ENCODE peak calls at places on chromosomes 6 and 20, in four cellular contexts. F, S, Z and P are unnamed samples.

GRCh38 chr6:144820270-144820669 is 535.1 kb downstream of the UTRN start:
- DNase-seq in F (no peak), S (no peak), Z (no peak), P (no peak)

GRCh38 chr6:135213616-135214015 is 32.5 kb downstream of the MYB start:
- DNase-seq in Z (no peak), F (no peak), S (no peak), P (no peak)

GRCh38 chr20:53884859-53885654 is 185.3 kb downstream of the BCAS1 start:
- DNase-seq in Z (no peak), S (no peak), F (no peak), P (no peak)

GRCh38 chr6:8705435-8706020 is 270.2 kb upstream of the SLC35B3 start:
- DNase-seq in F (no peak), Z (no peak), S (no peak), P (no peak)

GRCh38 chr6:94862116-94862515 is 715.2 kb upstream of the MANEA start:
- DNase-seq in S (no peak), F (no peak), Z (no peak), P (no peak)

GRCh38 chr6:85802162-85802561 is 159.5 kb upstream of the SYNCRIP start:
- DNase-seq in Z (no peak), F (no peak), S (no peak), P (no peak)

GRCh38 chr6:121389419-121389818 is 46.0 kb upstream of the GJA1 start:
- DNase-seq in S (no peak), Z (no peak), F (no peak), P (no peak)

GRCh38 chr6:79526897-79527296 is 10.3 kb downstream of the LCA5 start:
- DNase-seq in S (no peak), Z (no peak), F (no peak), P (no peak)

GRCh38 chr6:82169138-82169876 is 78.2 kb downstream of the IBTK start:
- DNase-seq in S (no peak), Z (no peak), F (no peak), P (no peak)

GRCh38 chr6:70221025-70221714 is 81.7 kb downstream of the COL9A1 start:
- DNase-seq in F (no peak), Z (no peak), S (no peak), P (no peak)

GRCh38 chr6:166360243-166361079 is 18.1 kb upstream of the SFT2D1 start:
- DNase-seq in F (no peak), Z (no peak), S (no peak), P (no peak)

GRCh38 chr6:155738602-155739001 is 283.0 kb upstream of the NOX3 start:
- DNase-seq in F (no peak), S (no peak), Z (no peak), P (no peak)

DNA sequence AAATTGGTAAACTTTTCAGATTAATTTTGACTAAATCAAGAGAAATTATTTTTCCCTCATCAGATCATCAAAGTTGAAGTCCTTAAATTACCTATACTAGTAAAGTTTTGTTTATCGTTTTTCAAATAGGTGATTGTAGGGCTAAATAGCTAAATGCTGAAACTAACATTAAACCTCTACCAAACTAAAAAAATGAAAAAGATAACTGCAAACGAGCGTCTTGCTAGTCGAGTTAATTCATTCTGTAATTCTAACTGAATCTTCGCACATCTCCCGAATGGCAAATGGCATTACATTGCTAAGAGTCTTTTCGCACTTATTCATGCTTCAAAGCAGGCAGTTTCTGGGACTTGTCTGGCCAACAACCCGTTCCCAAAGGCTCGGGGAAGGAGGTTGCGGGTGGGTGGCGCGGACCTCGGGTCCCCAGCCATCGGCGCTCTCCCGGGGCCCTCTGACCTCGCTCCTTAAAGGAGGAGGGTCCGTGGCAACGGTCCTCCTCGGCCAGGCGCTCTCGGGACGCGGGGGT is 43.8 kb downstream of the POPDC3 start:
- DNase-seq in Z (no peak), S (no peak), F (no peak), P (no peak)
- H3K4me3 ChIP-seq in Z (peak), S (peak), F (peak), P (peak)

DNA sequence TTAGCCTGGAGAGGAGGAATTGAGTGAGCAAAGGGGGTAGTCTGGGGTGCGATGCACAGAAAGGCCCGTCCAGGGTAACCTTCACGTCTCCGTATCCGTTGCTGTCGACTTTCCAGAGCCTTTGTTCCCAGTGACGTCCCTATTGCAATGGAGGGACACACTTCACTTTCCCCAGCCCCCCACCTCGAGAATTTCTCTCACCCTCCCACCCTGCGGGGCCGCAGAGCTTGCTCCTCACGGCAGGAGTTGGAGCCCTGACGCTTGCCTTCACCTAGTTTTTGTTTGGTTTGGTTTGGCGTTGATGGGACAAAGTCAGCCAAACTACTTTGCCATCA is 633 bp upstream of the MOXD1 start:
- DNase-seq in S (no peak), F (no peak), Z (no peak), P (no peak)
- H3K4me3 ChIP-seq in S (peak), F (peak), Z (peak), P (peak)

GRCh38 chr20:62474585-62475026 is 1.2 kb downstream of the GATA5 start:
- DNase-seq in F (no peak), S (no peak), Z (no peak), P (no peak)
- H3K4me3 ChIP-seq in F (no peak), S (no peak), Z (no peak), P (no peak)

GRCh38 chr6:39814236-39814635 is 22.1 kb downstream of the DAAM2 start:
- DNase-seq in Z (no peak), F (no peak), S (no peak), P (no peak)

GRCh38 chr6:39811835-39812345 is 19.7 kb downstream of the DAAM2 start:
- DNase-seq in Z (no peak), S (no peak), F (no peak), P (no peak)

GRCh38 chr6:39812496-39812852 is 20.3 kb downstream of the DAAM2 start:
- DNase-seq in F (no peak), S (no peak), Z (no peak), P (no peak)

GRCh38 chr6:39815356-39815755 is 23.2 kb downstream of the DAAM2 start:
- DNase-seq in S (no peak), Z (no peak), F (no peak), P (no peak)

DNA sequence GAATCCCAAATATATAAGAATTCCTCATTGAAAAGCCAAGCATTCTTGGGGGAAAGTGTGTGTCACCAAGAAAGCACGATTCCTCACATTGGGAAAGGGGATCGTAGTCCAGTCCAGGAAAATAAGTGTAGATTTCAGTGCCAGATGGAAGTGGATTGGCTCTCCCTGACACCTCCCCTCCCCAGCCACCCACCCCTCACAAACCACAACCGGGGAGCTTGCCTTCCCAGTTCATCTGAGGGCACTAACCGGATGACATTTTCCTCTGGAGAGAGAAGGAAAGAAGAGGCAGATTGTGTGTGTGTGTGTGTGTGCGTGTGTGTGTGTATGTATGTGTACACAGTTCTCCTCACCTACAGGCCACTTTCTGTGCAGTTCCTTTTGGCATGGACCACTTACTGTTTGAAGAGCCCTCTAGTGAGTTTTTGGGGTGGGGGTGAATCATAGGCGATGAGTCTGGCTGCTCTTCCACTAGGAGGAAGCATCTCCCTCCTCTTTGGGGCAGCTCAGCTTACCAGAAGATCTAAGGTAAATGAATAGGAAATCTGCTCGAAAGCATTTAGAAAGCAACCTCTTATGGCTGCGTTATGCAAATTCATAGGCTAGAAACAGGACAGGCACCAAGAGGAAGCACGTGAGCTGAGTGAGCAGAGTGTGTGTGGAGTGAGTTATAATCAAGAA is 20.8 kb downstream of the DAAM2 start:
- DNase-seq in S (peak), Z (peak), F (no peak), P (no peak)
- H3K4me3 ChIP-seq in S (no peak), Z (no peak), F (no peak), P (no peak)

DNA sequence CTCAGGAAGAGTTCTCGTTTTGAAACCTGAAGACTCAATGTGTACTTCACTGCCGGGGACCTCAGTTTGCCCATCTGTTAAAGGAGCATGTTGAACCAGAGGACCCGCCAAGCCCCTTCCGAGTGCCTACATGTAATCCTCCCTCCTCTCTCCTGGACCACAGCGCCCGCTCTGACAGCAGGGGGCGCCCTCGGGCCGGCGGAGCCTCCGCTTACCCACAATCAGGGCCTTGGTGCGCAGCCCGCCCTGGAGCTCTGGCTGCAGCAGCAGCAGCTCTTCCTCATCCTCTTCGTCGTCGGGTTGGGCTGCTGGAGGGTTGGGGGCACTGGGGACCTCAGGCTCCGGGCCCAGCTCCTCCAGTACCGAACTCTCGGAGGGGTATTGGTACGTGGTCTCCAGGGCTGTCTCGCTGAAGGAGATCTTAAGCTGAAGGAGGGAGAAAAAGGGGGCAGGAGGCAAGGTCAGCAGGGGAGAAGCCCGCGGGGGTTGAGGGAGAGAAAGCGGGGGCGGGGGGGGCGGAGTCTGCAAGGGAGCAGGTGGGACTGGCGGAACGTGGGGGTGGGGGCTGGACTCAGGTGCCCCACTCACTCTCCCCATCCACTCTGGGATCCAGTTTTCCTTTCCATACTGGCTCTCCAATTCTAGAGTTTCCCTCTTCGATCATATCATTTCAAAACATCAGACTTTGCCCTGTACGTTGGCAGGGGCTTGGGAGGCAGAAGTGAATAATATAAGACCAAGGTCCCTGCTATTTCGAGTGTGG is 6.3 kb upstream of the DHX16 start:
- DNase-seq in S (no peak), Z (peak), F (no peak), P (peak)
- H3K4me3 ChIP-seq in S (no peak), Z (no peak), F (peak), P (peak)

DNA sequence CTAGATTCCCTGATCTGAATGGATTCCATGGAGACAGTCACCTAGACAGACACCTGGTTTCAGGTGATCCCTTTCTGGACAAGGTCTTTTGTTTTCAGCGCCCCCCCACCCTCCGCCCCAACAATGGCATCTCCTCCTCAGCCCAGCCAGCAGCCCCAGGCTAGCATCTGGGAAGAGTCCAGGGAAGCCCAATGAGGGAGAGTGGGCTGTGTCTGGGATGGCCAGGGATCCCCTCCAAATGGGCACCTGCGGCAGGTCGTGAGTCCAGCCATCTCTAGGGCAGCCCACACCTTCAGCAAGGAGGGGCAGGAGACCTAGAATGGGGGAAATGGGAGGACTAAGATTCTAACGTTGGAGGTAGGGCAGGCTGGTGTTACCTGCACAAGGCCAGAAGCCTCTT is 1.2 kb upstream of the SLC24A3 start:
- DNase-seq in Z (no peak), S (no peak), F (no peak), P (no peak)
- H3K4me3 ChIP-seq in Z (no peak), S (no peak), F (no peak), P (peak)

GRCh38 chr6:149302723-149303122 is 14.8 kb upstream of the TAB2 start:
- DNase-seq in S (no peak), F (no peak), Z (no peak), P (no peak)

GRCh38 chr6:149305372-149305771 is 12.1 kb upstream of the TAB2 start:
- DNase-seq in S (no peak), F (no peak), Z (no peak), P (no peak)

GRCh38 chr6:149303468-149303867 is 14.0 kb upstream of the TAB2 start:
- DNase-seq in F (no peak), Z (no peak), S (no peak), P (no peak)

DNA sequence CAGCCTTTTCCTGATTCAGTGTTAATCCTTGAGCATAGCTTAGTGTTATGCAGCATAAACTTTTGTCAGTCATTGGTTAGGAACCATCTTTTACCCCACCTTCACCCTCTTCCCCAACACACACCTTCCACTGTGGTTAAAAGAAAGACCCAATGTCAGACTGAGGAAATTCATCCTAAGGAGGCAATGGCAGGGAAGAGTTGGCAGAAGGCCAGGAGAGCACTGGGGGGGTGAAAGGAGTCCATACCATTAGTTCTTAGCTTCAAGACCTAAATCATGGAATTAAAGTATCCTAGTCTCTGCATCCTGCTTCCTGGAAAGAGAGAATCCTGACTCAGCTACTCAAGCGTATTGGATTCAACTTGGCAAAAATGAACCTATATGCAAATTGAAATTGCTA is 16.9 kb upstream of the TAB2 start:
- DNase-seq in Z (no peak), S (no peak), F (no peak), P (no peak)
- H3K4me3 ChIP-seq in Z (no peak), S (no peak), F (no peak), P (no peak)

GRCh38 chr6:1611572-1612385 is 2.1 kb downstream of the FOXC1 start:
- DNase-seq in Z (no peak), F (no peak), S (no peak), P (peak)
- H3K4me3 ChIP-seq in Z (peak), F (peak), S (peak), P (peak)

GRCh38 chr6:10411915-10412164 is 3.0 kb downstream of the TFAP2A start:
- DNase-seq in Z (no peak), S (no peak), F (no peak), P (no peak)

GRCh38 chr6:10411131-10411914 is 3.6 kb downstream of the TFAP2A start:
- DNase-seq in S (no peak), F (no peak), Z (no peak), P (no peak)

GRCh38 chr6:10412948-10413849 is 1.7 kb downstream of the TFAP2A start:
- DNase-seq in S (no peak), Z (peak), F (no peak), P (no peak)

GRCh38 chr6:10413850-10414765 is 766 bp downstream of the TFAP2A start:
- DNase-seq in Z (no peak), F (no peak), S (no peak), P (no peak)

DNA sequence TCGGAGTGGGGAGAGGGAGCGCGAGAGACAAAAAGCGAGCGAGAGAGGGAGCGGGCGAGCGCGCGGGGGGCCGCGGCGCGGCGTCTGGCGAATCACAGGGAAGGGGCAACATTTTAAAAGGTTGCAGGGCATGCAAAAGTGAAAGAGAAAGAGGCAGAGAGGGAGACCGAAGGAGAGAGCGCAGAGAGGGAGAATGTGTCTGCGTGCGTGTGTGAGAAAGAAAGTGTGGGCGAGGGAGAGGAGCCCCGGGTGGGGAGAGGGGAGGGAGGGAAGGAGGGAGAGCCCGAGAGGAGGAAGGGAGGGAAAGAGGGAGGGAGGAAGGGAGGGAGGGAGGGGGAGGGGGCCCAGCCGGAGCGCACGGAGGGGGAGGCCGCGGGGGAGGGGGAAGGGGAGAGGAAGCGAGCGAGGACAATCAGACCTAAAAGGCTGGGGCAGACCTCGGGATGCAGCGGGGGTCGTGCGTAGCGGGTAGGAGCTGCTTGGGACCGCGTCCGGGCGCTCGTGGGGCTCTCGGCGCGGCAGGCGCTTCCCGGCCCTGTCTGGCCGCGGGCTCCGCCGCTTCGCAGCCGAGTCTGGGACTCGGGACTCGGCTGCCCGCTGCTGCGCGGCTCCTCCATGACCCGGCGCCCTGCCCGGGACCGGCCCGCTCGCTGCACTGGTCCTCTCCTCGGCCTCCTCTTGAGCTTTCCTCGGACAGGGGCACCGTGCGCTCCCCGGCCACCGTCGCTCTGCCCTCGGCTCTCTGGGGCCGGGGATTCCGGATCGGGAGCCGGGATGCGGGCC is 2.5 kb downstream of the TFAP2A start:
- DNase-seq in S (peak), F (peak), Z (no peak), P (no peak)
- H3K4me3 ChIP-seq in S (peak), F (peak), Z (peak), P (peak)

DNA sequence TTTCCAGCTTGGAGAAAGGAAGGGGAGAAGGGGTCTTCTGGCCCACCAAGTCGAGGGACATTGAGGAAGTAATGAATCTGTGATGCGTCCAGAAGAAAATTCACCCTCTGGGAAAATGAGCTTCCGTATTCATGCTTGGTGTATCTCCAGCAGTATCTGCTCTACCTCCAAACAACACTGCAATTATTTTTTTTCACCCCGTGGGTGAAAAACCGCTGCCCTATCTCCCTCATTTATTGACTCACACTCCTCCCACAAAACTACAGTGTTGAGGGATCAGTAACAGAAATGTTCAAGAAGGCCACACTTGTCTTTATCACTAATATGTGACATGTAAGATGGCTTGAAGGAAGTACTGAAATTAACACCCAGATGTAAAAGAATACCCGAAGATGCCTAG is 4.8 kb upstream of the TBX18 start:
- DNase-seq in Z (no peak), F (no peak), S (no peak), P (no peak)
- H3K4me3 ChIP-seq in Z (no peak), F (no peak), S (no peak), P (peak)